ENCODE peak calls at places on chromosomes 4 and X, in six cellular contexts. U is fibroblast of lung, W is Caco-2, A is stomach, J is Peyer's patch, L is heart left ventricle. H is an unnamed sample.

GRCh38 chr4:38310446-38311043 is 350.3 kb downstream of the PTTG2 start:
- DNase-seq in A (no peak), U (no peak), J (no peak), W (no peak), L (no peak), H (peak; percentile 51)

GRCh38 chr4:22500128-22500611 is 15.7 kb downstream of the ADGRA3 start:
- DNase-seq in A (peak; percentile 71), U (no peak), J (no peak), W (no peak), L (no peak), H (no peak)

GRCh38 chrX:41384041-41384705 is 50.2 kb downstream of the DDX3X start:
- DNase-seq in A (peak; percentile 80), U (peak; percentile 92), J (peak; percentile 75), W (peak; percentile 51), L (peak; percentile 55), H (no peak)

GRCh38 chr4:189792819-189793618 is 147.7 kb upstream of the FRG1 start:
- DNase-seq in J (peak; percentile 64), A (peak; percentile 72), W (peak; percentile 70), U (peak; percentile 76), L (peak; percentile 40), H (peak; percentile 21)

GRCh38 chrX:106917830-106918500 is 2.2 kb upstream of the CLDN2 start:
- DNase-seq in A (no peak), U (peak; percentile 55), W (no peak), L (no peak), J (no peak), H (no peak)

GRCh38 chrX:26783512-26784225 is 567.7 kb downstream of the MAGEB5 start:
- DNase-seq in J (no peak), W (peak; percentile 31), U (peak; percentile 65), L (no peak), A (peak; percentile 36), H (no peak)

GRCh38 chr4:42965326-42965725 is 72.8 kb downstream of the GRXCR1 start:
- DNase-seq in U (no peak), J (no peak), W (no peak), A (no peak), L (no peak), H (no peak)

GRCh38 chr4:40507977-40508376 is 121.7 kb downstream of the RBM47 start:
- DNase-seq in L (no peak), W (peak; percentile 40), A (no peak), U (peak; percentile 13), J (peak; percentile 63), H (no peak)

GRCh38 chrX:51614353-51614752 is 4.4 kb downstream of the CENPVL3 start:
- DNase-seq in W (peak; percentile 4), L (no peak), J (no peak), A (no peak), U (peak; percentile 60), H (no peak)

GRCh38 chrX:46251755-46252154 is 293.5 kb downstream of the ZNF674 start:
- DNase-seq in J (no peak), W (no peak), U (peak; percentile 64), A (no peak), L (no peak), H (no peak)

GRCh38 chrX:2430265-2430825 is 70.4 kb downstream of the DHRSX start:
- DNase-seq in U (peak; percentile 33), W (no peak), J (no peak), A (no peak), L (no peak), H (no peak)

GRCh38 chr4:149426461-149426860 is 389.2 kb downstream of the IQCM start:
- DNase-seq in W (no peak), L (no peak), U (peak; percentile 2), A (no peak), J (no peak), H (no peak)

GRCh38 chrX:153953342-153953830 is 8.9 kb upstream of the RENBP start:
- DNase-seq in U (peak; percentile 59), J (peak; percentile 74), W (peak; percentile 69), L (peak; percentile 60), A (peak; percentile 79), H (peak; percentile 70)

GRCh38 chr4:167014944-167015343 is 219.3 kb downstream of the SPOCK3 start:
- DNase-seq in U (no peak), L (no peak), J (no peak), A (no peak), W (no peak), H (no peak)
- TF ChIP-seq CTCF in U (no peak), L (no peak), J (no peak), A (no peak), W (no peak), H (no peak)

GRCh38 chrX:11558972-11559371 is 106.7 kb downstream of the ARHGAP6 start:
- DNase-seq in W (peak; percentile 57), J (no peak), U (no peak), L (no peak), A (peak; percentile 29), H (peak; percentile 14)
- TF ChIP-seq CTCF in W (peak; percentile 38), J (peak; percentile 22), U (peak; percentile 14), L (no peak), A (peak; percentile 10), H (no peak)

DNA sequence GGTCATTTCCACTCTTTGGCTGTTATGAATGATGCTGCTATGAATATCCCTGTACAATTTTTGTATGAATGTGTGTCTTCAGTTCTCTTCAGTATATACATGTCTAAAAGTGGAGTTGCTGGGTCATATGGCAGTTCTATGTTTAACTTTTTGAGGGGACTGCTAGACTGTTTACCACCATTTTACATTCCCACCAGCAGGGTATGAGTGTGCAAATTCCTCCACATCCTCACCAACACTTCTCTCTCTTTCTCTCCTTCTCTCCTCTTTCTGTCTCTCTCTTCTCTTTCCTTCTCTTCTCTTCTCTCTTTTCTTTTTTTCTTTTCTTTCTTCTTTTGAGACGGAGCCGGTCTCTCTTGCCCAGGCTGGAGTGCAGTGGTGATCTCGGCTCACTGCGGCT is 7.8 kb downstream of the WWC2 start:
- DNase-seq in J (no peak), W (no peak), U (no peak), A (no peak), L (no peak), H (no peak)
- TF ChIP-seq CTCF in J (no peak), W (peak; percentile 45), U (no peak), A (no peak), L (no peak), H (no peak)

DNA sequence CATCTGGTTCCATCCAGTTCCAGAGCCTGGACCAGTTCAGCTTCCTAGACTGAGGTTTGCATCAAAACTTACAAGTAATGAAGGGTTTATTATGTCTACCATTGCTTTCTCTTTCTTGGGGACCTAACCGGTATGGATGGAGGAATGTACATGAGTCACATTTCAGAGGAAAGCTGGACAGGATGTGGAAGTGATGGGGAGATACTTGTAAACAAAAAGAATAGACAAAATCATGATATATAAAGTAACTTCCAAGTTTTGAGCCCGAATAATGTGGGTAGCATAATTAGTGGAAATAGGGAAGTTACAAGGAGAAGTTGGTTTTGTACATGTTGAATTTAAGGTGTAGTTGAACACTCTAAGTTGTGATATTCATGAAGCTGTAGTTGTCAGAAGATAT is 14.9 kb downstream of the FNIP2 start:
- DNase-seq in J (no peak), A (no peak), L (no peak), U (peak; percentile 27), W (no peak), H (no peak)
- TF ChIP-seq CTCF in J (no peak), A (no peak), L (no peak), U (no peak), W (no peak), H (no peak)

GRCh38 chr4:106818764-106819163 is 217.3 kb downstream of the DKK2 start:
- DNase-seq in A (no peak), L (no peak), U (peak; percentile 2), J (no peak), W (no peak), H (no peak)
- TF ChIP-seq CTCF in A (no peak), L (no peak), U (no peak), J (no peak), W (peak; percentile 31), H (no peak)

GRCh38 chr4:122894802-122895201 is 27.6 kb downstream of the NUDT6 start:
- DNase-seq in L (no peak), A (no peak), J (no peak), U (no peak), W (no peak), H (no peak)
- TF ChIP-seq CTCF in L (no peak), A (no peak), J (no peak), U (no peak), W (no peak), H (no peak)

GRCh38 chr4:99235955-99236354 is 16.9 kb upstream of the ADH6 start:
- DNase-seq in U (no peak), A (no peak), W (no peak), L (no peak), J (no peak), H (no peak)
- TF ChIP-seq CTCF in U (no peak), A (no peak), W (no peak), L (no peak), J (no peak), H (no peak)

GRCh38 chr4:185309770-185310169 is 86.0 kb downstream of the LRP2BP start:
- DNase-seq in L (no peak), A (no peak), W (no peak), U (no peak), J (no peak), H (no peak)

GRCh38 chr4:185305979-185306442 is 89.7 kb downstream of the LRP2BP start:
- DNase-seq in A (no peak), W (no peak), L (no peak), U (peak; percentile 78), J (no peak), H (no peak)

GRCh38 chr4:185307136-185307950 is 88.4 kb downstream of the LRP2BP start:
- DNase-seq in U (no peak), L (no peak), W (peak; percentile 41), J (no peak), A (no peak), H (no peak)

GRCh38 chr4:185312699-185313098 is 83.0 kb downstream of the LRP2BP start:
- DNase-seq in J (no peak), A (no peak), L (no peak), U (no peak), W (no peak), H (no peak)

GRCh38 chr4:185311113-185311888 is 84.4 kb downstream of the LRP2BP start:
- DNase-seq in U (no peak), W (no peak), J (no peak), A (no peak), L (no peak), H (no peak)
- TF ChIP-seq CTCF in U (no peak), W (no peak), J (no peak), A (no peak), L (no peak), H (no peak)

DNA sequence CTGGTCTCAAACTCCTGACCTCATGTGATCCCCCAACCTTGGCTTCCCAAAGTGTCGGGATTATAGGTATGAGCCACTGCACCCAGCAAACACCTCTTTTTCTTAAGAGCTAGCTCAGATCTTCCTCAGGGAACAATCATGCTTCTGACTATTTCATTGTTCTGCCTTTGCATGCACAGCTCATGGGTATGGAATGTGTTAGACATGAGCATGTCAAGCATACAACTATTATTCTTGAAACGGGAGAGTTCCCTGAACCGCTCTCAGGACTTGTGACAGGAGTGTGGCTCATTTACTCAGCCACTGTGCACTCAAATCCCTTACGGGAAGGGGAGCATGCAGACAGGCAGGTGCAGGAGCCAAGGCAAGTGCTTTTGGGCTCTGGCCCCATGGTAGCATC is 231.7 kb upstream of the TAPT1 start:
- DNase-seq in L (no peak), U (no peak), A (no peak), J (no peak), W (no peak), H (no peak)
- TF ChIP-seq CTCF in L (no peak), U (no peak), A (no peak), J (no peak), W (no peak), H (no peak)

GRCh38 chr4:129140521-129140920 is 44.6 kb downstream of the C4orf33 start:
- DNase-seq in A (no peak), W (no peak), L (no peak), U (peak; percentile 2), J (no peak), H (no peak)
- TF ChIP-seq CTCF in A (no peak), W (no peak), L (no peak), U (no peak), J (no peak), H (no peak)

H was measured in natural killer cell.